ENCODE peak calls at places on chromosomes 5 and 9, in five cellular contexts. E is neuronal stem cell, A is H9, M is mammary epithelial cell, X is GM23248. U is an unnamed sample.

GRCh38 chr5:147573171-147573570 is 63.3 kb upstream of the DPYSL3 start:
- DNase-seq in E (no peak), A (no peak), M (no peak), X (no peak), U (no peak)

GRCh38 chr9:134372621-134373267 is 46.5 kb downstream of the RXRA start:
- DNase-seq in E (no peak), A (no peak), M (no peak), X (peak), U (no peak)

GRCh38 chr9:120650352-120650751 is 63.9 kb downstream of the MEGF9 start:
- DNase-seq in E (no peak), A (no peak), M (peak), X (no peak), U (no peak)

GRCh38 chr5:120464627-120465280 is 654 bp downstream of the PRR16 start:
- DNase-seq in E (peak), A (peak), M (peak), X (peak), U (no peak)

GRCh38 chr5:52861368-52861767 is 73.7 kb downstream of the ITGA1 start:
- DNase-seq in E (no peak), A (no peak), M (peak), X (no peak), U (no peak)

GRCh38 chr9:38227061-38227540 is 158.1 kb upstream of the SHB start:
- DNase-seq in E (no peak), A (peak), M (peak), X (peak), U (peak)

GRCh38 chr5:3140117-3140516 is 388.6 kb upstream of the IRX2 start:
- DNase-seq in E (no peak), A (no peak), M (no peak), X (no peak), U (no peak)

GRCh38 chr9:131618071-131618479 is 72.8 kb downstream of the PRRT1B start:
- DNase-seq in E (no peak), A (no peak), M (peak), X (no peak), U (no peak)

GRCh38 chr9:97984188-97985057 is 1.3 kb downstream of the ANP32B start:
- DNase-seq in E (peak), A (peak), M (peak), X (peak), U (peak)

GRCh38 chr5:14767942-14768837 is 103.4 kb downstream of the ANKH start:
- DNase-seq in E (no peak), A (no peak), M (no peak), X (no peak), U (peak)

GRCh38 chr5:17402291-17403121 is 95.5 kb upstream of the TAF11L2 start:
- DNase-seq in E (no peak), A (no peak), M (no peak), X (no peak), U (no peak)

GRCh38 chr5:173527671-173528070 is 88.8 kb downstream of the BOD1 start:
- DNase-seq in E (no peak), A (no peak), M (no peak), X (no peak), U (no peak)

GRCh38 chr9:20319641-20320337 is 302.5 kb downstream of the MLLT3 start:
- DNase-seq in E (no peak), A (no peak), M (peak), X (peak), U (no peak)

GRCh38 chr9:136103651-136104487 is 8.8 kb upstream of the NACC2 start:
- DNase-seq in E (no peak), A (peak), M (no peak), X (no peak), U (peak)

GRCh38 chr9:124478014-124478753 is 27.9 kb downstream of the ADGRD2 start:
- DNase-seq in E (no peak), A (peak), M (no peak), X (no peak), U (no peak)

GRCh38 chr5:83608122-83608521 is 112.5 kb downstream of the HAPLN1 start:
- DNase-seq in E (peak), A (peak), M (peak), X (peak), U (peak)

GRCh38 chr5:123628860-123629544 is 117.0 kb downstream of the CSNK1G3 start:
- DNase-seq in E (no peak), A (no peak), M (no peak), X (no peak), U (no peak)

GRCh38 chr5:53170748-53171349 is 61.3 kb upstream of the MOCS2 start:
- DNase-seq in E (peak), A (no peak), M (peak), X (peak), U (peak)

GRCh38 chr9:4061717-4062116 is 238.2 kb downstream of the GLIS3 start:
- DNase-seq in E (no peak), A (no peak), M (no peak), X (no peak), U (no peak)

GRCh38 chr9:87270241-87271234 is 227.1 kb upstream of the DAPK1 start:
- DNase-seq in E (peak), A (no peak), M (no peak), X (peak), U (peak)

GRCh38 chr5:675111-675875 is 17.9 kb downstream of the TPPP start:
- DNase-seq in E (no peak), A (peak), M (no peak), X (no peak), U (no peak)

GRCh38 chr9:36029765-36030528 is 6.8 kb upstream of the RECK start:
- DNase-seq in E (no peak), A (no peak), M (peak), X (peak), U (peak)

GRCh38 chr5:5364932-5365331 is 57.5 kb upstream of the ICE1 start:
- DNase-seq in E (no peak), A (no peak), M (no peak), X (no peak), U (no peak)

GRCh38 chr5:73946926-73947455 is 321.0 kb downstream of the ARHGEF28 start:
- DNase-seq in E (no peak), A (no peak), M (no peak), X (no peak), U (no peak)

GRCh38 chr9:121774715-121775613 is 123.5 kb downstream of the DAB2IP start:
- DNase-seq in E (no peak), A (no peak), M (no peak), X (no peak), U (no peak)

GRCh38 chr9:6218099-6218502 is 2.5 kb downstream of the IL33 start:
- DNase-seq in E (no peak), A (no peak), M (peak), X (peak), U (no peak)

GRCh38 chr9:128104171-128104618 is 23.3 kb downstream of the PTGES2 start:
- DNase-seq in E (no peak), A (no peak), M (no peak), X (no peak), U (no peak)

GRCh38 chr9:136179101-136179616 is 25.8 kb downstream of the LHX3 start:
- DNase-seq in E (no peak), A (no peak), M (no peak), X (no peak), U (no peak)

GRCh38 chr5:158951461-158951860 is 148.3 kb downstream of the EBF1 start:
- DNase-seq in E (peak), A (no peak), M (no peak), X (no peak), U (no peak)
- H3K27ac ChIP-seq in E (no peak), A (no peak), M (no peak), X (no peak), U (no peak)

GRCh38 chr5:91219803-91220371 is 163.2 kb downstream of the ARRDC3 start:
- DNase-seq in E (no peak), A (no peak), M (no peak), X (no peak), U (peak)
- H2AFZ ChIP-seq in E (peak), A (no peak), M (no peak), X (peak), U (peak)

GRCh38 chr5:39518516-39518915 is 93.7 kb upstream of the DAB2 start:
- DNase-seq in E (no peak), A (no peak), M (no peak), X (peak), U (no peak)
- H3K27ac ChIP-seq in E (no peak), A (no peak), M (peak), X (peak), U (no peak)

DNA sequence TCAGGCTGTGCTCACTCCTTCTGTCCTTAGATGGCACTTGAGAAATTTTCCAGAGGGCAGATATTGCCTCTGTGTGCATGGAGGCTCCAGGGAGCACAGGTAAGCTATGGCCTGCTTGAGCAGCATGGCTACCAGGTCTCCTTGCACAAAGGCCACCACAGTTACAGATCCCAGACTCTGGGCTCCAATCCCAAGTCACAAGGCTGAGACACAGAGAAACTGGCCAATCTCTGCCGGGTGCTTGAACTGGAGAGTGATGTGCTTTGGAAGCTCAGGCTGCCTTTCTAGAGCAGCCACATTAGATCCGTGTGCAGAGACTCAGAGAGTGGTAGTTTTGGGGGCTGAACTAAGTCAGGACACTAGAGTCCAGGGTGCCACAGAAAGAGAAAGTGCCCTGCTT is 145.7 kb downstream of the SEMA6A start:
- DNase-seq in E (no peak), A (no peak), M (no peak), X (no peak), U (no peak)
- H2AFZ ChIP-seq in E (no peak), A (no peak), M (no peak), X (no peak), U (no peak)

DNA sequence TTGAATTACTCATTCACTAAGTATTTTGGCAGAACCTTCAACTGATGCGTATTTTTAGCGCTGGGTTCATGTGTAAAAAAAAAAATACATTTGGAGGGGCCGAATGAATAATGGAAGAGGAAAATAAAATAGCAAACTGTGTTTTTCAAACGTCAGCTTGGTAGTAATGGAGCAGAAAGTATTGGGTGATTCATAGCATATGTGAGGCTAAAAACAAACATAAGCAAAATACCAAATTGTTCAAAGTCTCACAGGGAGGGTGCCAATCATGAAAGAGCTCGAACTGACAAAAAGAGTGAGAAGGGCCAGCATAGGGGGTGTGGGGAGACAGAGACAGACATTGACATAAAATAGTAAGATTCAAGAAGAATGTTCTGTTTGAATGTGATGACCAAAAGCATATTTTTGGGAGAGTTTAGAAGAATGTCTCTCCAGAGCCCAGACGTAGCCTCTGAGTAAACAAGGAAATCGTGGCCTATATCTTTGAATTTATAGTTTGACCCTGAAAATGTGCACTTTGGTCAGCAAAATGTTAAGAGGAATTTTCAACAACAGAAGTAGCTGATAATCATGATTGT is 174.9 kb upstream of the HMHB1 start:
- DNase-seq in E (no peak), A (no peak), M (no peak), X (peak), U (no peak)
- H3K27ac ChIP-seq in E (no peak), A (no peak), M (no peak), X (peak), U (no peak)

GRCh38 chr5:115320515-115320914 is 24.1 kb upstream of the CCDC112 start:
- DNase-seq in E (no peak), A (no peak), M (no peak), X (no peak), U (no peak)
- H2AFZ ChIP-seq in E (no peak), A (no peak), M (no peak), X (no peak), U (no peak)

GRCh38 chr5:155098433-155098832 is 84.9 kb downstream of the KIF4B start:
- DNase-seq in E (no peak), A (no peak), M (no peak), X (no peak), U (no peak)

GRCh38 chr5:155089649-155090048 is 76.1 kb downstream of the KIF4B start:
- DNase-seq in E (no peak), A (no peak), M (no peak), X (peak), U (no peak)

GRCh38 chr5:155092318-155092717 is 78.8 kb downstream of the KIF4B start:
- DNase-seq in E (no peak), A (no peak), M (peak), X (no peak), U (no peak)

GRCh38 chr5:155091063-155091648 is 77.6 kb downstream of the KIF4B start:
- DNase-seq in E (no peak), A (no peak), M (no peak), X (no peak), U (no peak)

DNA sequence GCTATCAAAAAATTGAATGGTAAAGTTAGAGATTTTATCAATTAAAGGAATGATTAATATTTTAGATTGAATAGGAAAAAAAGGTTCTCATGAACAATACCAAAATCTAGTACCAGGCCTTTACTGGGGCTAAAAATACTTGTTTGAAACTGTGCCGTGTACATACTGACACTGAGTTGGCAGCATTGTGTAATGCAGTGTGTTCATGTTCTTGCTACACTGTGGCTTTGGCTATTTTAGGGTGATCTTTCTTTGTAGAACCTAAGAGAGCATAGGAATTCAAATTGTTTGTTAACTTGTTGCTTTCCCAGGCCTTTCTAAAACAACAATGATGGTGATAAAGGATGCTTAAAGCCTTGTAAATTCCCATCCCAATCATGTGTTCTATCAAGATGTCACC is 80.9 kb downstream of the KIF4B start:
- DNase-seq in E (no peak), A (no peak), M (no peak), X (peak), U (no peak)
- H3K27ac ChIP-seq in E (no peak), A (no peak), M (no peak), X (no peak), U (no peak)

GRCh38 chr5:156326718-156327259 is at the start of gene SGCD:
- DNase-seq in E (no peak), A (no peak), M (no peak), X (peak), U (no peak)
- H2AFZ ChIP-seq in E (peak), A (no peak), M (no peak), X (peak), U (no peak)

GRCh38 chr5:6455571-6456200 is 7.0 kb downstream of the UBE2QL1 start:
- DNase-seq in E (no peak), A (no peak), M (no peak), X (no peak), U (no peak)
- H3K27ac ChIP-seq in E (no peak), A (no peak), M (no peak), X (no peak), U (no peak)

U was measured in MM.1S.